ENCODE peak calls at places on chromosomes 12 and 14, in nine cellular contexts. R is activated T-helper 9 cell treated with anti-CD3 and anti-CD28 coated beads, Interleukin-2, amount 50 U/mL, for 16 hours; U is H9; Z is activated T-helper 1 cell treated with anti-CD3 and anti-CD28 coated beads, Interleukin-12 subunit alpha, Interleukin-12 subunit beta, Interleukin-2, Interleukin-4 antibody, amounts not matched to agents 30 ng/mL and 10 ng/mL and 1 ng/mL, durations not matched to agents 14 hours and 24 hours and 36 hours; O is endothelial cell; Q is mesendoderm; F is globus pallidus; N is activated CD4-positive, alpha-beta T cell treated with anti-CD3 and anti-CD28 coated beads for 4 hours; P is NCI-H1092 treated with DMSO at 0.1 percent for 48 hours. G is an unnamed sample.

GRCh38 chr14:75371297-75371696 is 56.5 kb upstream of the JDP2 start:
- DNase-seq in Z (no peak), F (no peak), Q (no peak), R (no peak), U (no peak), O (no peak), N (no peak), P (no peak), G (no peak)

GRCh38 chr14:52266179-52266578 is 1.3 kb upstream of the PTGDR start:
- DNase-seq in Q (no peak), O (no peak), N (no peak), P (no peak), Z (no peak), R (no peak), U (no peak), F (no peak), G (no peak)

GRCh38 chr12:90216815-90217214 is 508.2 kb upstream of the ATP2B1 start:
- DNase-seq in N (no peak), Q (no peak), P (no peak), Z (no peak), R (no peak), U (no peak), F (no peak), O (no peak), G (no peak)

GRCh38 chr14:24113801-24114535 is 609 bp upstream of the DCAF11 start:
- DNase-seq in N (peak), P (peak), U (peak), Z (peak), F (no peak), Q (peak), O (peak), R (peak), G (peak)

GRCh38 chr14:94098359-94098758 is 12.2 kb upstream of the IFI27 start:
- DNase-seq in Q (no peak), R (no peak), U (peak), P (no peak), N (no peak), F (no peak), O (no peak), Z (no peak), G (no peak)

GRCh38 chr14:31677052-31677451 is 115.8 kb downstream of the NUBPL start:
- DNase-seq in U (no peak), P (no peak), R (no peak), Z (no peak), N (no peak), F (no peak), O (no peak), Q (no peak), G (no peak)

GRCh38 chr14:23167006-23167847 is 16.2 kb downstream of the SLC7A8 start:
- DNase-seq in N (no peak), R (no peak), O (no peak), Q (no peak), P (no peak), Z (no peak), U (no peak), F (no peak), G (peak)

GRCh38 chr14:89621009-89621421 is 204.0 kb upstream of the FOXN3 start:
- DNase-seq in Z (peak), U (no peak), F (no peak), Q (no peak), N (peak), O (no peak), P (no peak), R (peak), G (no peak)

GRCh38 chr12:19994970-19995369 is 373.4 kb upstream of the PDE3A start:
- DNase-seq in F (no peak), Z (no peak), Q (no peak), P (no peak), R (no peak), O (no peak), N (no peak), U (no peak), G (no peak)

GRCh38 chr14:58918066-58918465 is 270.4 kb upstream of the DAAM1 start:
- DNase-seq in Z (no peak), F (no peak), P (no peak), Q (no peak), O (no peak), U (no peak), N (no peak), R (no peak), G (no peak)

GRCh38 chr12:65902504-65902903 is 78.2 kb downstream of the HMGA2 start:
- DNase-seq in Q (no peak), P (no peak), N (no peak), Z (no peak), U (no peak), F (no peak), O (no peak), R (no peak), G (no peak)

GRCh38 chr12:29207120-29207519 is 58.0 kb downstream of the FAR2 start:
- DNase-seq in Q (peak), O (no peak), Z (no peak), P (no peak), U (no peak), R (no peak), N (no peak), F (peak), G (no peak)

GRCh38 chr12:127964717-127965116 is 302.3 kb upstream of the TMEM132C start:
- DNase-seq in Z (no peak), Q (peak), P (no peak), R (no peak), O (no peak), U (no peak), F (no peak), N (no peak), G (no peak)

GRCh38 chr12:110796952-110797351 is 49.8 kb upstream of the CCDC63 start:
- DNase-seq in N (no peak), O (no peak), R (no peak), Q (no peak), P (no peak), U (no peak), Z (no peak), F (no peak), G (peak)

GRCh38 chr12:116950628-116951325 is 40.0 kb downstream of the FBXW8 start:
- DNase-seq in U (no peak), R (no peak), O (no peak), N (no peak), F (no peak), P (peak), Z (no peak), Q (no peak), G (no peak)

GRCh38 chr12:77064891-77065360 is 443 bp downstream of the E2F7 start:
- DNase-seq in Q (no peak), O (no peak), R (no peak), N (peak), Z (no peak), P (peak), U (no peak), F (no peak), G (no peak)

GRCh38 chr12:127041985-127042625 is 1224.9 kb upstream of the TMEM132C start:
- DNase-seq in F (no peak), R (no peak), Z (no peak), N (no peak), P (no peak), U (no peak), Q (no peak), O (no peak), G (no peak)

G was measured in WERI-Rb-1.